ENCODE peak calls at places on chromosome 3, in five cellular contexts. One of them, this sample, is unnamed.

GRCh38 chr3:149954812-149955211 is 15.9 kb downstream of the PFN2 start:
- DNase-seq in HCT116: no peak
- DNase-seq in GM12892: no peak
- DNase-seq in prostate gland: no peak
- DNase-seq in transverse colon: no peak
- DNase-seq in this sample: no peak

GRCh38 chr3:183895296-183895695 is 10.6 kb upstream of the PARL start:
- DNase-seq in HCT116: peak; percentile 38
- DNase-seq in GM12892: peak; percentile 64
- DNase-seq in prostate gland: peak; percentile 17
- DNase-seq in transverse colon: peak; percentile 31
- DNase-seq in this sample: peak; percentile 70

GRCh38 chr3:197487911-197488391 is 67.8 kb downstream of the BDH1 start:
- DNase-seq in HCT116: no peak
- DNase-seq in GM12892: no peak
- DNase-seq in prostate gland: peak; percentile 57
- DNase-seq in transverse colon: no peak
- DNase-seq in this sample: no peak

GRCh38 chr3:9649791-9650521 is 651 bp downstream of the MTMR14 start:
- DNase-seq in HCT116: no peak
- DNase-seq in GM12892: peak; percentile 44
- DNase-seq in prostate gland: no peak
- DNase-seq in transverse colon: no peak
- DNase-seq in this sample: peak; percentile 46

GRCh38 chr3:183455064-183455463 is 26.6 kb upstream of the MCF2L2 start:
- DNase-seq in HCT116: no peak
- DNase-seq in GM12892: no peak
- DNase-seq in prostate gland: no peak
- DNase-seq in transverse colon: no peak
- DNase-seq in this sample: no peak

GRCh38 chr3:57141719-57142118 is 23.4 kb downstream of the IL17RD start:
- DNase-seq in HCT116: no peak
- DNase-seq in GM12892: no peak
- DNase-seq in prostate gland: no peak
- DNase-seq in transverse colon: no peak
- DNase-seq in this sample: no peak

GRCh38 chr3:7875858-7876442 is 625.7 kb upstream of the LMCD1 start:
- DNase-seq in HCT116: peak; percentile 79
- DNase-seq in GM12892: no peak
- DNase-seq in prostate gland: no peak
- DNase-seq in transverse colon: no peak
- DNase-seq in this sample: no peak

GRCh38 chr3:149660462-149660861 is 2.6 kb upstream of the WWTR1 start:
- DNase-seq in HCT116: no peak
- DNase-seq in GM12892: no peak
- DNase-seq in prostate gland: no peak
- DNase-seq in transverse colon: no peak
- DNase-seq in this sample: no peak

GRCh38 chr3:153138267-153139210 is 23.5 kb upstream of the RAP2B start:
- DNase-seq in HCT116: peak; percentile 90
- DNase-seq in GM12892: peak; percentile 19
- DNase-seq in prostate gland: peak; percentile 83
- DNase-seq in transverse colon: peak; percentile 82
- DNase-seq in this sample: no peak

GRCh38 chr3:41350441-41350840 is 151.1 kb downstream of the CTNNB1 start:
- DNase-seq in HCT116: no peak
- DNase-seq in GM12892: no peak
- DNase-seq in prostate gland: no peak
- DNase-seq in transverse colon: no peak
- DNase-seq in this sample: no peak

GRCh38 chr3:185153861-185154629 is 1.2 kb upstream of the C3orf70 start:
- DNase-seq in HCT116: no peak
- DNase-seq in GM12892: no peak
- DNase-seq in prostate gland: no peak
- DNase-seq in transverse colon: no peak
- DNase-seq in this sample: no peak

GRCh38 chr3:171178714-171179113 is 152.2 kb upstream of the SLC2A2 start:
- DNase-seq in HCT116: no peak
- DNase-seq in GM12892: no peak
- DNase-seq in prostate gland: no peak
- DNase-seq in transverse colon: no peak
- DNase-seq in this sample: no peak

GRCh38 chr3:78919021-78919755 is 848.6 kb downstream of the ROBO1 start:
- DNase-seq in HCT116: no peak
- DNase-seq in GM12892: no peak
- DNase-seq in prostate gland: no peak
- DNase-seq in transverse colon: no peak
- DNase-seq in this sample: no peak

GRCh38 chr3:161682715-161683114 is 186.1 kb downstream of the OTOL1 start:
- DNase-seq in HCT116: no peak
- DNase-seq in GM12892: no peak
- DNase-seq in prostate gland: no peak
- DNase-seq in transverse colon: no peak
- DNase-seq in this sample: no peak

GRCh38 chr3:30457081-30457480 is 149.3 kb upstream of the TGFBR2 start:
- DNase-seq in HCT116: no peak
- DNase-seq in GM12892: no peak
- DNase-seq in prostate gland: no peak
- DNase-seq in transverse colon: no peak
- DNase-seq in this sample: no peak

DNA sequence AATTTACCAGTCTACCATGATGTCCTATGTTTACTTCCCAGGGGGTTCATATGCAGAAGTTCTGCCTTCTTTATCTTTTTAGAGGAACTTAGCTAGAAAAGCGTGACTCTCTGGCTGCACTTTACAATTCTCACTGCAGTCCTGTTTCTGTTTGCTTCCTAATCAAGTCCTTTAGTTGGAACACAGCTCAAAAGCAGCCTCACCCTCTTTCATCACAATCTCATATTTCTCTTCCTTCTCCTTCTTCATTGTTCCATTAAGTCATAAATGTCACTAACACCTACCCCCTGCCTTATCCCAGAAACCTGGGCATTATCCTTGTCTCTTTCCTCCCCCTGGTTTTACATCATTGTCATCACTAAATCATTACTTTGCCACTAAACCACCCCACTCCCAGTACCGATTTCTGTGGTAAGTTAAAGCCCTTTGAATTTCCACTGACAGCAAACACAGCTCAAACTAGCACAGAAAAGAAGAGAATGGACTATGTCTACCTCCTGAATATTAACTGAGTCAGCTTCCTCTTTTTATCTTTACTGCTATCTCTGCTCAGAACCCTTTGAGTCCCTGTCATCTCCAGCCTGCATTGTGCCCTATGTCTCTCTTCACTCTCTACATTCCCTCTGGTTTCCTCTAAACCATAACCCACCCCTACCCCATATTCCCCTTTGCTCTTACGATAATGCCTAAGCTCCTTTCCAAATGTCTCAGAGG is 13.8 kb upstream of the PPP4R2 start:
- DNase-seq in HCT116: no peak
- DNase-seq in GM12892: no peak
- DNase-seq in prostate gland: no peak
- DNase-seq in transverse colon: no peak
- DNase-seq in this sample: no peak
- TF ChIP-seq POLR2AphosphoS5 in HCT116: no peak
- TF ChIP-seq POLR2AphosphoS5 in GM12892: no peak
- TF ChIP-seq POLR2AphosphoS5 in prostate gland: no peak
- TF ChIP-seq POLR2AphosphoS5 in transverse colon: no peak
- TF ChIP-seq POLR2AphosphoS5 in this sample: no peak

GRCh38 chr3:194486540-194487288 is at the start of gene ATP13A3:
- DNase-seq in HCT116: peak; percentile 61
- DNase-seq in GM12892: peak; percentile 91
- DNase-seq in prostate gland: peak; percentile 91
- DNase-seq in transverse colon: peak; percentile 92
- DNase-seq in this sample: peak; percentile 92
- TF ChIP-seq POLR2A in HCT116: peak; percentile 71
- TF ChIP-seq POLR2A in GM12892: peak; percentile 69
- TF ChIP-seq POLR2A in prostate gland: peak; percentile 87
- TF ChIP-seq POLR2A in transverse colon: peak; percentile 87
- TF ChIP-seq POLR2A in this sample: peak; percentile 7

DNA sequence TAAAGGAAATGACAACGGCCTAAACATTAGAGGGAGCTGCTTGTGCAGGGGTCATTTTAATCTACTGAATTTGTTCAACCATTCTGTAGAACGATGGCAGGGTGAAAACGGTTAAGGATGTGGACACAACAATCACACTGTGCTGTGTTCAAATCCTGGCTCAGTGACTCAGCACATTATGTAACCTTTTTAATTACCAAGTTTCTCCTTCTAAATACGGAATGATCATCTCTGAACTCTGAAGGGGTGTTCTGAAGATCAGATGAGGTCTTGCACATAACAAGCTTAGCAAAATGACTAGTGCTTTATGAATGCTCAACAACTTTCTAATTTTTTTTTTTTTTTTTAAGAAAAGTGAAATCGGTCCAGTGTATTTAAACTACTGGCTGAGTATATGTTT is 592.8 kb downstream of the FOXP1 start:
- DNase-seq in HCT116: no peak
- DNase-seq in GM12892: no peak
- DNase-seq in prostate gland: no peak
- DNase-seq in transverse colon: no peak
- DNase-seq in this sample: no peak
- TF ChIP-seq POLR2AphosphoS5 in HCT116: no peak
- TF ChIP-seq POLR2AphosphoS5 in GM12892: no peak
- TF ChIP-seq POLR2AphosphoS5 in prostate gland: no peak
- TF ChIP-seq POLR2AphosphoS5 in transverse colon: no peak
- TF ChIP-seq POLR2AphosphoS5 in this sample: no peak

DNA sequence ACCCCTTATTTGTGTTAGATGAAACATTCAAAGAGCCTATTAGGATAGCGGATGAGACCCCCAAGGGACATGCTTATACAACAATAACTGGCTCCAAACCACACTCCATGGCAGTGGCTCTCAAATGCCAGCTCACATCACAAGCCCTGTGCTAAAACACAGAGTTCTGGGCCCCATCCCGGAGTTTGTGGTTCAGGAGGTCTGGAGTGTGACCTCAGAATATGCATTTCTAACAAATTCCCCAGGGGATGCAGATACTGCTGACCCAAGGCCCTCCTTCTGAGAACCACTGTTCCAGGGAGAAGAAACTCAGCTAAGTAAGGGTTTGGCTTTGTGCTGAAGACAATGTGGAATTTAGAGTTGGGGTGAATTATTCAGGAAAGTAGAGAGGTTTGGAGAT is 3.6 kb downstream of the CCRL2 start:
- DNase-seq in HCT116: no peak
- DNase-seq in GM12892: no peak
- DNase-seq in prostate gland: no peak
- DNase-seq in transverse colon: no peak
- DNase-seq in this sample: no peak
- TF ChIP-seq POLR2A in HCT116: no peak
- TF ChIP-seq POLR2A in GM12892: no peak
- TF ChIP-seq POLR2A in prostate gland: no peak
- TF ChIP-seq POLR2A in transverse colon: no peak
- TF ChIP-seq POLR2A in this sample: no peak

GRCh38 chr3:45440562-45440961 is 52.2 kb downstream of the LARS2 start:
- DNase-seq in HCT116: no peak
- DNase-seq in GM12892: no peak
- DNase-seq in prostate gland: no peak
- DNase-seq in transverse colon: no peak
- DNase-seq in this sample: no peak

GRCh38 chr3:45443459-45443858 is 55.1 kb downstream of the LARS2 start:
- DNase-seq in HCT116: no peak
- DNase-seq in GM12892: no peak
- DNase-seq in prostate gland: no peak
- DNase-seq in transverse colon: no peak
- DNase-seq in this sample: no peak

GRCh38 chr3:45446706-45447105 is 58.3 kb downstream of the LARS2 start:
- DNase-seq in HCT116: no peak
- DNase-seq in GM12892: no peak
- DNase-seq in prostate gland: no peak
- DNase-seq in transverse colon: no peak
- DNase-seq in this sample: no peak

GRCh38 chr3:45441570-45442313 is 53.4 kb downstream of the LARS2 start:
- DNase-seq in HCT116: no peak
- DNase-seq in GM12892: no peak
- DNase-seq in prostate gland: no peak
- DNase-seq in transverse colon: no peak
- DNase-seq in this sample: no peak

GRCh38 chr3:45442679-45443214 is 54.4 kb downstream of the LARS2 start:
- DNase-seq in HCT116: no peak
- DNase-seq in GM12892: no peak
- DNase-seq in prostate gland: no peak
- DNase-seq in transverse colon: no peak
- DNase-seq in this sample: no peak
- TF ChIP-seq POLR2AphosphoS5 in HCT116: no peak
- TF ChIP-seq POLR2AphosphoS5 in GM12892: no peak
- TF ChIP-seq POLR2AphosphoS5 in prostate gland: no peak
- TF ChIP-seq POLR2AphosphoS5 in transverse colon: no peak
- TF ChIP-seq POLR2AphosphoS5 in this sample: no peak

GRCh38 chr3:49279376-49279775 is 2.3 kb upstream of the C3orf62 start:
- DNase-seq in HCT116: no peak
- DNase-seq in GM12892: no peak
- DNase-seq in prostate gland: peak; percentile 12
- DNase-seq in transverse colon: peak; percentile 28
- DNase-seq in this sample: no peak

GRCh38 chr3:49278548-49278947 is 1.5 kb upstream of the C3orf62 start:
- DNase-seq in HCT116: no peak
- DNase-seq in GM12892: no peak
- DNase-seq in prostate gland: no peak
- DNase-seq in transverse colon: no peak
- DNase-seq in this sample: no peak

GRCh38 chr3:49276475-49277356 is at the start of gene C3orf62:
- DNase-seq in HCT116: no peak
- DNase-seq in GM12892: peak; percentile 73
- DNase-seq in prostate gland: peak; percentile 87
- DNase-seq in transverse colon: peak; percentile 92
- DNase-seq in this sample: peak; percentile 76

GRCh38 chr3:49273825-49274532 is 3.1 kb downstream of the C3orf62 start:
- DNase-seq in HCT116: no peak
- DNase-seq in GM12892: no peak
- DNase-seq in prostate gland: no peak
- DNase-seq in transverse colon: no peak
- DNase-seq in this sample: no peak

DNA sequence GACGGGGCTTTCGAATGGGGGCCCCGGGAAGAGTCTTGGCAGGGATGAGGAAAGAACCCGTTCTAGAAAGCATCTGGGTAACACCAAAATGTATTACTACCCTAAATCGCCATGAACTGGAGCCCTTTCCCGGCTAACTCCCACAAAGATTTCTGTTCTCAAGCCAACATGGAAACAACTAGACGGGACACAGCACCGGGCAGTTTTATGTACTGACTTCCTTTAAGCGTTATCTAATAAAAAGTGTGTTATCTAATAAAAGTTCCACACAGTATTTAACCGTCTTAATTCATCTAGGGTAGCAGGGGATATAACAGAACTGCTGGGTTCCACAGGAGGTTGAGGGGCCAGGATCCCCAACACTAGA is 308 bp upstream of the C3orf62 start:
- DNase-seq in HCT116: no peak
- DNase-seq in GM12892: no peak
- DNase-seq in prostate gland: peak; percentile 32
- DNase-seq in transverse colon: no peak
- DNase-seq in this sample: no peak
- TF ChIP-seq POLR2A in HCT116: no peak
- TF ChIP-seq POLR2A in GM12892: no peak
- TF ChIP-seq POLR2A in prostate gland: no peak
- TF ChIP-seq POLR2A in transverse colon: no peak
- TF ChIP-seq POLR2A in this sample: no peak